ENCODE peak calls at places on chromosomes 4 and X, in eight cellular contexts. D, E, Q, U, F, S, O and M are unnamed samples.

GRCh38 chr4:25454491-25454890 is 77.4 kb downstream of the ANAPC4 start:
- DNase-seq in D (no peak), E (no peak), Q (no peak), U (no peak), F (no peak), S (no peak), O (no peak), M (no peak)

GRCh38 chrX:86946569-86946968 is 571.0 kb upstream of the KLHL4 start:
- DNase-seq in D (peak; percentile 31), E (peak; percentile 41), Q (no peak), U (no peak), F (peak; percentile 4), S (no peak), O (no peak), M (no peak)

GRCh38 chr4:148787831-148788477 is 345.7 kb upstream of the NR3C2 start:
- DNase-seq in D (no peak), E (peak; percentile 32), Q (no peak), U (peak; percentile 70), F (no peak), S (no peak), O (no peak), M (no peak)

GRCh38 chr4:161546902-161547301 is 616.9 kb downstream of the FSTL5 start:
- DNase-seq in D (peak; percentile 9), E (peak; percentile 1), Q (no peak), U (peak; percentile 36), F (no peak), S (no peak), O (no peak), M (no peak)

GRCh38 chr4:123554819-123555499 is 158.4 kb downstream of the SPRY1 start:
- DNase-seq in D (no peak), E (no peak), Q (no peak), U (no peak), F (no peak), S (no peak), O (peak; percentile 51), M (no peak)

GRCh38 chrX:72478351-72478750 is 94.3 kb downstream of the HDAC8 start:
- DNase-seq in D (no peak), E (no peak), Q (no peak), U (no peak), F (no peak), S (no peak), O (no peak), M (no peak)

GRCh38 chr4:172809319-172809718 is 359.3 kb upstream of the GALNT7 start:
- DNase-seq in D (no peak), E (no peak), Q (no peak), U (no peak), F (no peak), S (no peak), O (no peak), M (no peak)

GRCh38 chr4:40629401-40630334 is at the start of gene RBM47:
- DNase-seq in D (peak; percentile 50), E (peak; percentile 49), Q (peak; percentile 89), U (peak; percentile 60), F (no peak), S (peak; percentile 89), O (peak; percentile 63), M (peak; percentile 39)

GRCh38 chrX:37697169-37697760 is 11.7 kb downstream of the XK start:
- DNase-seq in D (no peak), E (peak; percentile 17), Q (no peak), U (peak; percentile 44), F (no peak), S (no peak), O (no peak), M (no peak)

GRCh38 chrX:55874807-55875206 is 157.3 kb downstream of the RRAGB start:
- DNase-seq in D (no peak), E (no peak), Q (no peak), U (no peak), F (no peak), S (no peak), O (no peak), M (no peak)

GRCh38 chrX:17046478-17047097 is 100.1 kb downstream of the REPS2 start:
- DNase-seq in D (peak; percentile 80), E (peak; percentile 78), Q (no peak), U (peak; percentile 63), F (peak; percentile 27), S (no peak), O (peak; percentile 52), M (peak; percentile 15)

DNA sequence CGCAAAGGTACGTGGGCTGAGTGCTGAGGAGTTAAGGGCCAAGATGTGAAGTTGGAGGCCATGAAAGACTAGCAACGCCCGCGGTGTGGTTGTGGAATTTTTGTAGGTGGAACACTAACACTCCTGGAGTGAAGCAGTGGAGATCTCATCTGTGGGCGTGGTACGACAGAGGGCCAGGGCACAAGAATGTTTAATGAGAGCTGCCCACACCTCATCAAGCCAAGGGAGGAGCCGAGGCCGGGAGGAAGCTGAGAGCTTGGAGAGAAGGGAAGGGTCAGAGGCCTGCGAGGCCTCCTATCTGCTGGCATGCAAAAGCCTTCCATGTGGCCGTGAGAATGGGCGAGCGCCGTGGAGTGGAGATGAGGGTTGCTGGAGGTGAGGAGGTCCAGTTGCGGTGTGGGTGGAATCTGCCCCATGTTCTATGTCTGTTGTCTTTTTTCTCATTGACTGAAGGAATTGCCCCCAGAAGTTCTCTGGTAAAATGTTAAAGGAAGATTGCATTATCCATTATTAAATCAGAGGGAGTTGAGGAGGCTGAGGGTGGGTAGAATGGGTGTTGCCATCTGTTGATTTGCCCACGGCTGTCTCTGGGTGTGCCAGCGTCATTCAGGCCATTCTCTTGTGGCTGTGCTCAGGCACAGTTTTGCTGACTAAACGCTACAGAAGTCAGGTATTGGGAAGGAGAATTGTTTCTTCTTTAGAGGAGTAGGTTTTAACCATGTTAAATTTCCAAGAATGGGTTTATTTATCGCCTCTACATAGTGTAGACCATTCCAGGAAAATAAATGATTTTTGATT is 19.8 kb downstream of the SNX25 start:
- DNase-seq in D (no peak), E (no peak), Q (no peak), U (no peak), F (no peak), S (peak; percentile 72), O (no peak), M (no peak)
- TF ChIP-seq CTCF in D (no peak), E (no peak), Q (no peak), U (no peak), F (no peak), S (no peak), O (no peak), M (no peak)

GRCh38 chrX:68647156-68647957 is at the start of gene STARD8:
- DNase-seq in D (peak; percentile 52), E (peak; percentile 29), Q (no peak), U (peak; percentile 61), F (peak; percentile 53), S (peak; percentile 47), O (no peak), M (no peak)
- H3K4me3 ChIP-seq in D (peak within 1 kb of the TSS; percentile 36), E (peak within 1 kb of the TSS; percentile 25), Q (no peak within 1 kb of the TSS), U (peak within 1 kb of the TSS; percentile 52), F (peak within 1 kb of the TSS; percentile 27), S (peak within 1 kb of the TSS; percentile 43), O (peak within 1 kb of the TSS; percentile 37), M (no peak within 1 kb of the TSS)

GRCh38 chrX:11628399-11628798 is 37.3 kb downstream of the ARHGAP6 start:
- DNase-seq in D (no peak), E (no peak), Q (no peak), U (no peak), F (no peak), S (no peak), O (no peak), M (no peak)
- TF ChIP-seq CTCF in D (no peak), E (no peak), Q (no peak), U (no peak), F (no peak), S (no peak), O (no peak), M (no peak)

DNA sequence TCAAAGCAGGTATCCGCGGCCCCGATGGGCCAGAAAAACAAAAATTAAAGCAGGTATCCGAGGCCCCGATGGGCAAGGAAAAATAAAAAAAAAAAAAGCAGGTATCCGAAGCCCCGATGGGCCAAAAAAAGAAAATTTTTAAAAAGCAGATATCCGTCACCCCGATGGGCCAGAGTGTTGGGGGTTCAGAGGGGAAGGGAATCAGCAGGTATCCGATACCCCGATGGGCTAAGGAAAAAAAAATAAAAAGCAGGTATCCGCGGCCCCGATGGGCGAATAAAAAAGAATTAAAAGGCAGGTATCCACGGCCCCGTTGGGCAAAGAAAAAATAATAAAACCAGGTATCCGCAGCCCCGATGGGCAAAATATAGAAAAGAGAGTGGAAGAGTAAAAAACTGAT is 289.0 kb downstream of the CHIC1 start:
- DNase-seq in D (no peak), E (no peak), Q (no peak), U (no peak), F (no peak), S (no peak), O (no peak), M (no peak)
- H3K4me3 ChIP-seq in D (peak overlapping the region; percentile 58), E (no peak overlapping the region), Q (no peak overlapping the region), U (no peak overlapping the region), F (peak overlapping the region; percentile 63), S (no peak overlapping the region), O (no peak overlapping the region), M (no peak overlapping the region)

GRCh38 chrX:147476008-147476407 is 435.7 kb upstream of the FMR1 start:
- DNase-seq in D (peak; percentile 1), E (peak; percentile 3), Q (no peak), U (no peak), F (peak; percentile 4), S (no peak), O (no peak), M (no peak)
- TF ChIP-seq CTCF in D (no peak), E (no peak), Q (no peak), U (no peak), F (no peak), S (peak; percentile 11), O (no peak), M (peak; percentile 18)

GRCh38 chr4:156242390-156242789 is 288.7 kb upstream of the CTSO start:
- DNase-seq in D (no peak), E (no peak), Q (no peak), U (peak; percentile 54), F (no peak), S (no peak), O (no peak), M (no peak)

GRCh38 chr4:156238171-156238570 is 284.5 kb upstream of the CTSO start:
- DNase-seq in D (no peak), E (no peak), Q (no peak), U (no peak), F (no peak), S (no peak), O (no peak), M (no peak)

GRCh38 chr4:156243015-156243414 is 289.3 kb upstream of the CTSO start:
- DNase-seq in D (no peak), E (no peak), Q (no peak), U (no peak), F (no peak), S (no peak), O (no peak), M (no peak)

GRCh38 chr4:156237192-156237591 is 283.5 kb upstream of the CTSO start:
- DNase-seq in D (no peak), E (no peak), Q (no peak), U (no peak), F (no peak), S (no peak), O (no peak), M (no peak)

GRCh38 chr4:156241896-156242295 is 288.2 kb upstream of the CTSO start:
- DNase-seq in D (no peak), E (no peak), Q (no peak), U (no peak), F (no peak), S (no peak), O (no peak), M (no peak)
- H3K4me3 ChIP-seq in D (no peak overlapping the region), E (no peak overlapping the region), Q (no peak overlapping the region), U (no peak overlapping the region), F (no peak overlapping the region), S (no peak overlapping the region), O (no peak overlapping the region), M (no peak overlapping the region)